ENCODE peak calls at places on chromosome 2, in seven cellular contexts. K, I, F, W, Y, C and D are unnamed samples.

GRCh38 chr2:27263287-27264252 is 723 bp upstream of the SLC30A3 start:
- DNase-seq in F (no peak), W (no peak), C (no peak), Y (no peak), K (no peak), I (no peak), D (no peak)

GRCh38 chr2:201402651-201403573 is 45.8 kb upstream of the FLACC1 start:
- DNase-seq in I (no peak), C (no peak), W (no peak), K (peak; percentile 38), F (no peak), Y (no peak), D (peak; percentile 86)

GRCh38 chr2:181047829-181048228 is 67.4 kb downstream of the UBE2E3 start:
- DNase-seq in C (no peak), F (no peak), W (no peak), K (no peak), I (peak; percentile 18), Y (no peak), D (no peak)

GRCh38 chr2:239304533-239305221 is 96.1 kb downstream of the HDAC4 start:
- DNase-seq in K (no peak), I (peak; percentile 8), F (no peak), Y (no peak), W (no peak), C (no peak), D (no peak)

GRCh38 chr2:128667391-128667790 is 348.7 kb upstream of the HS6ST1 start:
- DNase-seq in Y (no peak), F (no peak), I (no peak), K (no peak), C (no peak), W (no peak), D (no peak)

GRCh38 chr2:235903803-235904637 is 264.2 kb downstream of the GBX2 start:
- DNase-seq in I (no peak), F (no peak), K (no peak), W (no peak), Y (no peak), C (no peak), D (no peak)

GRCh38 chr2:161418275-161418714 is 2.2 kb downstream of the TBR1 start:
- DNase-seq in C (no peak), I (no peak), W (no peak), F (no peak), Y (no peak), K (no peak), D (no peak)

GRCh38 chr2:25131253-25131566 is 37.2 kb downstream of the POMC start:
- DNase-seq in Y (no peak), W (no peak), K (no peak), C (no peak), I (no peak), F (no peak), D (no peak)

GRCh38 chr2:56444339-56444738 is 260.5 kb downstream of the CCDC85A start:
- DNase-seq in F (no peak), K (no peak), W (no peak), C (no peak), I (no peak), Y (peak; percentile 42), D (no peak)

GRCh38 chr2:98412751-98413445 is 31.8 kb upstream of the INPP4A start:
- DNase-seq in K (peak; percentile 66), W (peak; percentile 8), I (peak; percentile 33), F (no peak), Y (peak; percentile 69), C (peak; percentile 61), D (peak; percentile 48)

GRCh38 chr2:197710424-197711042 is 5.4 kb downstream of the MARS2 start:
- DNase-seq in I (no peak), F (no peak), K (no peak), W (no peak), C (no peak), Y (no peak), D (no peak)

GRCh38 chr2:113762377-113763118 is 6.1 kb upstream of the SLC35F5 start:
- DNase-seq in F (no peak), I (no peak), Y (no peak), W (peak; percentile 27), C (no peak), K (peak; percentile 88), D (peak; percentile 90)

GRCh38 chr2:230998882-230999281 is 3.0 kb downstream of the SPATA3 start:
- DNase-seq in C (no peak), I (no peak), F (no peak), W (no peak), Y (no peak), K (peak; percentile 24), D (no peak)

GRCh38 chr2:122191331-122191730 is 435.9 kb downstream of the TSN start:
- DNase-seq in F (no peak), Y (no peak), C (peak; percentile 39), I (peak; percentile 59), W (no peak), K (peak; percentile 11), D (peak; percentile 24)

GRCh38 chr2:27860111-27860510 is 30.1 kb downstream of the RBKS start:
- DNase-seq in K (peak; percentile 89), F (no peak), C (no peak), W (peak; percentile 36), Y (peak; percentile 79), I (no peak), D (peak; percentile 84)

GRCh38 chr2:184692137-184692734 is 93.9 kb downstream of the ZNF804A start:
- DNase-seq in F (no peak), Y (no peak), C (no peak), I (peak; percentile 25), W (no peak), K (peak; percentile 26), D (peak; percentile 57)

GRCh38 chr2:109260886-109261700 is 132.1 kb downstream of the SH3RF3 start:
- DNase-seq in Y (no peak), I (no peak), F (peak; percentile 27), C (no peak), K (peak; percentile 37), W (no peak), D (peak; percentile 13)

GRCh38 chr2:181005809-181006208 is 25.4 kb downstream of the UBE2E3 start:
- DNase-seq in C (no peak), K (no peak), F (no peak), W (no peak), I (no peak), Y (no peak), D (no peak)

GRCh38 chr2:10171006-10171800 is 48.7 kb downstream of the RRM2 start:
- DNase-seq in C (no peak), F (no peak), Y (no peak), I (peak; percentile 58), K (no peak), W (no peak), D (no peak)

GRCh38 chr2:64391459-64391858 is 62.5 kb upstream of the LGALSL start:
- DNase-seq in K (no peak), Y (peak; percentile 71), W (no peak), F (no peak), C (no peak), I (no peak), D (no peak)

GRCh38 chr2:240995041-240995960 is 3.1 kb upstream of the SNED1 start:
- DNase-seq in W (no peak), K (no peak), I (no peak), F (peak; percentile 19), C (no peak), Y (no peak), D (no peak)

GRCh38 chr2:71494523-71495155 is 41.3 kb downstream of the DYSF start:
- DNase-seq in F (no peak), I (no peak), W (no peak), Y (no peak), K (no peak), C (no peak), D (no peak)
- TF ChIP-seq CTCF in F (no peak), I (no peak), W (no peak), Y (no peak), K (no peak), C (no peak), D (no peak)

DNA sequence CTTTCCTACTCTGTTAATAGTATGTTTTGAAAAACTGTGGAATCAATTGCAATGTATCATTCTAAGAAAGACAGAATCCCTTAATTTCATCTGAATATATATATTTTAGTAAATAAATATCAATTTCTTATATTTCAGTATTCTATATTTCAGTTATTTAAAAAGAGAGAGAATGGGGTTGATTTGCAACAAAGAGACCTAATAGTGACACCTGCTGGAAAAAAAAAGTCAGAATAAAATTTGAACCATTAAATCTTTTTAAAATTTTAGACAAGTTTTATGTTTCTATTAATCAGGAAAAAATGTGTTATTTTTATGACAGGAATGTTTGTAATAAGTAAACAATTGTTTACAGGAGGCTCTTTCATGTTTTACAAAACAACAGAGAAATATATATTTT is 20.7 kb upstream of the CCNT2 start:
- DNase-seq in F (no peak), Y (no peak), I (no peak), C (no peak), K (peak; percentile 26), W (no peak), D (peak; percentile 7)
- TF ChIP-seq CTCF in F (peak; percentile 64), Y (peak; percentile 67), I (peak; percentile 15), C (peak; percentile 72), K (peak; percentile 40), W (peak; percentile 43), D (peak; percentile 43)

DNA sequence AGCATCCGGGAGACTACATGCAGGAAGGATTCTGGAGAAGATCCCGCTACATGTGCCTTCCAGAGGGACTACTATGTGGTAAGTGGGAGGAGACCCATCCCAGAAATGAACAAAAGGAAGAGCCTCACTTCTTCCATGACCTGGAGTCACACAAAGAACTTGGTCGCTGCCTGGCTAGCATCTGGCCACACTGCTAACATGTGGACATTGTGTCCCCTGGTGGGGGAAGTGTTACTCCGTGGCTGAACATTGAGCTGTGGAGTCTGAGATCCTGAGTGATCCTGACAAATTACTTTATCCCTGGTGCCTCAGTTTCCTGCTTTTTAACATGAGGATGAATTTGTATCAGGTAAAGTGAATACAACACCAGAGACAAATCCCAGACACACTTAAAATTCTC is 8.4 kb downstream of the SPP2 start:
- DNase-seq in K (no peak), F (no peak), W (no peak), C (no peak), Y (no peak), I (no peak), D (no peak)
- TF ChIP-seq CTCF in K (no peak), F (no peak), W (no peak), C (no peak), Y (no peak), I (peak; percentile 2), D (no peak)

GRCh38 chr2:150545931-150546330 is 58.5 kb upstream of the RND3 start:
- DNase-seq in C (no peak), F (no peak), Y (no peak), W (no peak), I (no peak), K (no peak), D (no peak)

GRCh38 chr2:150544731-150545130 is 57.3 kb upstream of the RND3 start:
- DNase-seq in C (no peak), I (no peak), K (no peak), Y (no peak), F (no peak), W (no peak), D (peak; percentile 47)

GRCh38 chr2:150549381-150549780 is 61.9 kb upstream of the RND3 start:
- DNase-seq in F (no peak), Y (no peak), I (no peak), C (no peak), W (no peak), K (no peak), D (no peak)

GRCh38 chr2:150552421-150552820 is 65.0 kb upstream of the RND3 start:
- DNase-seq in K (no peak), C (no peak), I (no peak), Y (no peak), F (no peak), W (no peak), D (no peak)

DNA sequence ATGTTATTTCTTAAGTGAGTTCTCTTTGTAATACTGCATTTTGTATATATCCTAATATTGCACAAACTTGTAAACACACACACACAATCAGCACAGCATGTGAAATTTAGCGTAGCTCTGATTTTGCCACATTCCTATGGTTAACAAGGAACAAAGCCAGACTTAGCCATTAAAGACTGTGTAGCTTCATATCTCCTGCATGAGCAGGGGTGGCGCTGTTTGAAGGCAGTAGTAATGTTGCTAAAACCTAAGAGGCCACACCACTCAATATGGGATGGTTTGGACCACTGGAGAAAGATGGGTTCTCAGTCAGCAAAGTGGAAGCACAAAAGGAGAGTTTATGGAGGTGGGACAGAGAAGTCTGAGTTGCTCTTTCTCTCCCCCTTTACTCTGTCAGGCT is 61.1 kb upstream of the RND3 start:
- DNase-seq in F (no peak), C (no peak), K (peak; percentile 26), Y (no peak), W (no peak), I (peak; percentile 12), D (peak; percentile 40)
- TF ChIP-seq CTCF in F (no peak), C (peak; percentile 59), K (peak; percentile 43), Y (peak; percentile 39), W (peak; percentile 51), I (peak; percentile 46), D (peak; percentile 32)